ENCODE peak calls at places on chromosomes 3 and 15, in five cellular contexts. One of them, this sample, is unnamed.

GRCh38 chr15:93179072-93179471 is 90.1 kb upstream of the RGMA start:
- DNase-seq in HCT116: no peak
- DNase-seq in GM12878: peak; percentile 8
- DNase-seq in SK-N-SH: peak; percentile 24
- DNase-seq in K562: no peak
- DNase-seq in this sample: no peak

GRCh38 chr3:62601238-62601856 is 228.0 kb upstream of the FEZF2 start:
- DNase-seq in HCT116: no peak
- DNase-seq in GM12878: no peak
- DNase-seq in SK-N-SH: no peak
- DNase-seq in K562: no peak
- DNase-seq in this sample: no peak

GRCh38 chr3:129121016-129121791 is 400 bp downstream of the RAB43 start:
- DNase-seq in HCT116: no peak
- DNase-seq in GM12878: no peak
- DNase-seq in SK-N-SH: peak; percentile 61
- DNase-seq in K562: no peak
- DNase-seq in this sample: no peak

GRCh38 chr3:162498626-162499025 is 1002.0 kb downstream of the OTOL1 start:
- DNase-seq in HCT116: no peak
- DNase-seq in GM12878: no peak
- DNase-seq in SK-N-SH: no peak
- DNase-seq in K562: no peak
- DNase-seq in this sample: no peak

GRCh38 chr3:71579934-71580318 is 3.6 kb downstream of the FOXP1 start:
- DNase-seq in HCT116: no peak
- DNase-seq in GM12878: no peak
- DNase-seq in SK-N-SH: no peak
- DNase-seq in K562: peak; percentile 10
- DNase-seq in this sample: peak; percentile 94

GRCh38 chr3:110903771-110904532 is 167.7 kb upstream of the NECTIN3 start:
- DNase-seq in HCT116: no peak
- DNase-seq in GM12878: no peak
- DNase-seq in SK-N-SH: no peak
- DNase-seq in K562: no peak
- DNase-seq in this sample: no peak

GRCh38 chr3:42802876-42803799 is 1.2 kb downstream of the HIGD1A start:
- DNase-seq in HCT116: no peak
- DNase-seq in GM12878: no peak
- DNase-seq in SK-N-SH: peak; percentile 34
- DNase-seq in K562: peak; percentile 36
- DNase-seq in this sample: peak; percentile 33

GRCh38 chr3:194728986-194729385 is 43.3 kb downstream of the FAM43A start:
- DNase-seq in HCT116: no peak
- DNase-seq in GM12878: no peak
- DNase-seq in SK-N-SH: no peak
- DNase-seq in K562: no peak
- DNase-seq in this sample: no peak

GRCh38 chr15:88981244-88982215 is 68.4 kb upstream of the MFGE8 start:
- DNase-seq in HCT116: no peak
- DNase-seq in GM12878: no peak
- DNase-seq in SK-N-SH: no peak
- DNase-seq in K562: no peak
- DNase-seq in this sample: no peak

GRCh38 chr3:149954812-149955211 is 15.9 kb downstream of the PFN2 start:
- DNase-seq in HCT116: no peak
- DNase-seq in GM12878: no peak
- DNase-seq in SK-N-SH: peak; percentile 61
- DNase-seq in K562: no peak
- DNase-seq in this sample: no peak

GRCh38 chr3:50339485-50340196 is 995 bp downstream of the RASSF1 start:
- DNase-seq in HCT116: no peak
- DNase-seq in GM12878: no peak
- DNase-seq in SK-N-SH: no peak
- DNase-seq in K562: no peak
- DNase-seq in this sample: no peak

GRCh38 chr3:49238274-49239127 is 38.5 kb downstream of the C3orf62 start:
- DNase-seq in HCT116: no peak
- DNase-seq in GM12878: peak; percentile 34
- DNase-seq in SK-N-SH: no peak
- DNase-seq in K562: peak; percentile 64
- DNase-seq in this sample: peak; percentile 88

GRCh38 chr3:113117511-113118302 is 93.7 kb upstream of the BOC start:
- DNase-seq in HCT116: no peak
- DNase-seq in GM12878: no peak
- DNase-seq in SK-N-SH: no peak
- DNase-seq in K562: no peak
- DNase-seq in this sample: no peak

GRCh38 chr15:61226313-61227250 is 2.5 kb downstream of the RORA start:
- DNase-seq in HCT116: no peak
- DNase-seq in GM12878: no peak
- DNase-seq in SK-N-SH: no peak
- DNase-seq in K562: no peak
- DNase-seq in this sample: no peak

GRCh38 chr3:126098391-126098858 is 14.5 kb upstream of the SLC41A3 start:
- DNase-seq in HCT116: no peak
- DNase-seq in GM12878: no peak
- DNase-seq in SK-N-SH: no peak
- DNase-seq in K562: no peak
- DNase-seq in this sample: no peak

GRCh38 chr15:73624530-73624929 is 8.7 kb downstream of the NPTN start:
- DNase-seq in HCT116: no peak
- DNase-seq in GM12878: no peak
- DNase-seq in SK-N-SH: no peak
- DNase-seq in K562: no peak
- DNase-seq in this sample: no peak

GRCh38 chr15:74632601-74633000 is 17.0 kb downstream of the CLK3 start:
- DNase-seq in HCT116: no peak
- DNase-seq in GM12878: no peak
- DNase-seq in SK-N-SH: no peak
- DNase-seq in K562: no peak
- DNase-seq in this sample: no peak

GRCh38 chr3:123310186-123310585 is 108.4 kb downstream of the SEC22A start:
- DNase-seq in HCT116: no peak
- DNase-seq in GM12878: no peak
- DNase-seq in SK-N-SH: no peak
- DNase-seq in K562: no peak
- DNase-seq in this sample: no peak

GRCh38 chr3:18237251-18238005 is 187.7 kb downstream of the SATB1 start:
- DNase-seq in HCT116: peak; percentile 13
- DNase-seq in GM12878: no peak
- DNase-seq in SK-N-SH: no peak
- DNase-seq in K562: no peak
- DNase-seq in this sample: no peak

GRCh38 chr3:170467007-170467406 is 48.3 kb downstream of the CLDN11 start:
- DNase-seq in HCT116: no peak
- DNase-seq in GM12878: no peak
- DNase-seq in SK-N-SH: no peak
- DNase-seq in K562: no peak
- DNase-seq in this sample: peak; percentile 39

GRCh38 chr3:97510795-97511194 is 253.8 kb upstream of the ARL6 start:
- DNase-seq in HCT116: no peak
- DNase-seq in GM12878: no peak
- DNase-seq in SK-N-SH: no peak
- DNase-seq in K562: no peak
- DNase-seq in this sample: no peak

GRCh38 chr3:115187149-115187757 is 40.2 kb upstream of the ZBTB20 start:
- DNase-seq in HCT116: no peak
- DNase-seq in GM12878: peak; percentile 73
- DNase-seq in SK-N-SH: no peak
- DNase-seq in K562: no peak
- DNase-seq in this sample: no peak

GRCh38 chr3:190120161-190121060 is at the start of gene P3H2:
- DNase-seq in HCT116: peak; percentile 64
- DNase-seq in GM12878: no peak
- DNase-seq in SK-N-SH: peak; percentile 88
- DNase-seq in K562: no peak
- DNase-seq in this sample: peak; percentile 66

GRCh38 chr3:124935794-124936542 is 1.4 kb upstream of the MUC13 start:
- DNase-seq in HCT116: no peak
- DNase-seq in GM12878: no peak
- DNase-seq in SK-N-SH: no peak
- DNase-seq in K562: no peak
- DNase-seq in this sample: peak; percentile 40

GRCh38 chr15:88624156-88624970 is 3.2 kb downstream of the AEN start:
- DNase-seq in HCT116: no peak
- DNase-seq in GM12878: no peak
- DNase-seq in SK-N-SH: peak; percentile 56
- DNase-seq in K562: no peak
- DNase-seq in this sample: peak; percentile 58

GRCh38 chr15:85314139-85314538 is 66.3 kb upstream of the AKAP13 start:
- DNase-seq in HCT116: no peak
- DNase-seq in GM12878: no peak
- DNase-seq in SK-N-SH: no peak
- DNase-seq in K562: no peak
- DNase-seq in this sample: no peak

GRCh38 chr15:67839358-67839928 is 402 bp downstream of the RNU6-1 start:
- DNase-seq in HCT116: peak; percentile 34
- DNase-seq in GM12878: no peak
- DNase-seq in SK-N-SH: peak; percentile 76
- DNase-seq in K562: peak; percentile 71
- DNase-seq in this sample: peak; percentile 40

GRCh38 chr15:35206060-35206675 is 121.1 kb upstream of the NANOGP8 start:
- DNase-seq in HCT116: peak; percentile 7
- DNase-seq in GM12878: no peak
- DNase-seq in SK-N-SH: peak; percentile 7
- DNase-seq in K562: peak; percentile 42
- DNase-seq in this sample: peak; percentile 8

GRCh38 chr3:193548406-193548805 is 6.3 kb downstream of the ATP13A4 start:
- DNase-seq in HCT116: no peak
- DNase-seq in GM12878: no peak
- DNase-seq in SK-N-SH: no peak
- DNase-seq in K562: no peak
- DNase-seq in this sample: no peak

GRCh38 chr15:72368895-72369294 is 6.9 kb downstream of the HEXA start:
- DNase-seq in HCT116: no peak
- DNase-seq in GM12878: no peak
- DNase-seq in SK-N-SH: no peak
- DNase-seq in K562: no peak
- DNase-seq in this sample: no peak

GRCh38 chr15:57550640-57551039 is 41.1 kb upstream of the MYZAP start:
- DNase-seq in HCT116: no peak
- DNase-seq in GM12878: no peak
- DNase-seq in SK-N-SH: no peak
- DNase-seq in K562: no peak
- DNase-seq in this sample: no peak

GRCh38 chr15:69414702-69415161 is 583 bp downstream of the KIF23 start:
- DNase-seq in HCT116: peak; percentile 4
- DNase-seq in GM12878: no peak
- DNase-seq in SK-N-SH: no peak
- DNase-seq in K562: peak; percentile 59
- DNase-seq in this sample: peak; percentile 74

GRCh38 chr3:159779883-159780282 is 208.8 kb upstream of the IL12A start:
- DNase-seq in HCT116: no peak
- DNase-seq in GM12878: no peak
- DNase-seq in SK-N-SH: no peak
- DNase-seq in K562: no peak
- DNase-seq in this sample: no peak

GRCh38 chr3:99114565-99115291 is 213.2 kb upstream of the DCBLD2 start:
- DNase-seq in HCT116: peak; percentile 49
- DNase-seq in GM12878: no peak
- DNase-seq in SK-N-SH: peak; percentile 0
- DNase-seq in K562: peak; percentile 2
- DNase-seq in this sample: peak; percentile 20

GRCh38 chr3:126438746-126439145 is 36.9 kb downstream of the ZXDC start:
- DNase-seq in HCT116: no peak
- DNase-seq in GM12878: no peak
- DNase-seq in SK-N-SH: peak; percentile 9
- DNase-seq in K562: no peak
- DNase-seq in this sample: no peak

DNA sequence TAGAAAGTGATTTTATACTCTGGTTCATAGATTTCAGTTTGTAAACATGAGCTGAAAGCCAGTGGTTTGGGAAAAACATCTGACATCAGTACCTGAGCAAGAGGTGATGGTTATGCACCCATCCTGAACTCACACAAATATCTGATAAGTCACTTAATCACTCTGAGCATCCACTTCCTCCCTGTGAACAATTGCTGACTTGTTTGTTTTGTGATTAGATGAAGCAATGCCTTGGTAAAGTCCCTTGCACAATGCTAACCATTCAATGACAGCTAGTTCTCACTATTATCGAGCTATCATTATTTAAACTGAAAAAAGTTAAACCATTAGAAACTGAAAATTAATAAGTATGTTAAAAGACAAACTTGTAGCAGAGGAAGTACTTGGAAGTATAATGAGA is 303.0 kb downstream of the PLOD2 start:
- DNase-seq in HCT116: no peak
- DNase-seq in GM12878: peak; percentile 4
- DNase-seq in SK-N-SH: no peak
- DNase-seq in K562: no peak
- DNase-seq in this sample: peak; percentile 24
- TF ChIP-seq REST in HCT116: no peak
- TF ChIP-seq REST in GM12878: no peak
- TF ChIP-seq REST in SK-N-SH: no peak
- TF ChIP-seq REST in K562: no peak
- TF ChIP-seq REST in this sample: no peak

GRCh38 chr3:12196684-12197083 is 38.0 kb upstream of the TIMP4 start:
- DNase-seq in HCT116: no peak
- DNase-seq in GM12878: no peak
- DNase-seq in SK-N-SH: no peak
- DNase-seq in K562: no peak
- DNase-seq in this sample: no peak
- H3K4me2 ChIP-seq in HCT116: no peak overlapping the region
- H3K4me2 ChIP-seq in GM12878: peak overlapping the region; percentile 71
- H3K4me2 ChIP-seq in SK-N-SH: no peak overlapping the region
- H3K4me2 ChIP-seq in K562: no peak overlapping the region
- H3K4me2 ChIP-seq in this sample: no peak overlapping the region

GRCh38 chr3:10715886-10716285 is 100.1 kb upstream of the SLC6A11 start:
- DNase-seq in HCT116: no peak
- DNase-seq in GM12878: no peak
- DNase-seq in SK-N-SH: no peak
- DNase-seq in K562: no peak
- DNase-seq in this sample: no peak

GRCh38 chr3:10721101-10721500 is 94.9 kb upstream of the SLC6A11 start:
- DNase-seq in HCT116: no peak
- DNase-seq in GM12878: no peak
- DNase-seq in SK-N-SH: no peak
- DNase-seq in K562: no peak
- DNase-seq in this sample: no peak

GRCh38 chr3:10717756-10718155 is 98.3 kb upstream of the SLC6A11 start:
- DNase-seq in HCT116: no peak
- DNase-seq in GM12878: no peak
- DNase-seq in SK-N-SH: no peak
- DNase-seq in K562: no peak
- DNase-seq in this sample: no peak

GRCh38 chr3:10713656-10714055 is 102.4 kb upstream of the SLC6A11 start:
- DNase-seq in HCT116: no peak
- DNase-seq in GM12878: no peak
- DNase-seq in SK-N-SH: no peak
- DNase-seq in K562: no peak
- DNase-seq in this sample: no peak

GRCh38 chr3:10716964-10717363 is 99.1 kb upstream of the SLC6A11 start:
- DNase-seq in HCT116: no peak
- DNase-seq in GM12878: no peak
- DNase-seq in SK-N-SH: no peak
- DNase-seq in K562: no peak
- DNase-seq in this sample: no peak
- H3K9ac ChIP-seq in HCT116: no peak overlapping the region
- H3K9ac ChIP-seq in GM12878: no peak overlapping the region
- H3K9ac ChIP-seq in SK-N-SH: no peak overlapping the region
- H3K9ac ChIP-seq in K562: no peak overlapping the region
- H3K9ac ChIP-seq in this sample: no peak overlapping the region

GRCh38 chr3:157436583-157437300 is at the start of gene PTX3:
- DNase-seq in HCT116: no peak
- DNase-seq in GM12878: no peak
- DNase-seq in SK-N-SH: peak; percentile 8
- DNase-seq in K562: no peak
- DNase-seq in this sample: no peak
- TF ChIP-seq REST in HCT116: no peak
- TF ChIP-seq REST in GM12878: no peak
- TF ChIP-seq REST in SK-N-SH: peak; percentile 3
- TF ChIP-seq REST in K562: no peak
- TF ChIP-seq REST in this sample: no peak

This sample was measured in HepG2.